ENCODE peak calls at places on chromosomes 11 and 22, in seven cellular contexts. One of them, this sample, is unnamed.

GRCh38 chr11:47560431-47560830 is 5.0 kb upstream of the PTPMT1 start:
- DNase-seq in AG04449: no peak
- DNase-seq in right cardiac atrium: no peak
- DNase-seq in astrocyte of the spinal cord: no peak
- DNase-seq in keratinocyte: no peak
- DNase-seq in tibial artery: no peak
- DNase-seq in SJSA1: no peak
- DNase-seq in this sample: no peak

GRCh38 chr11:93225642-93226041 is 27.9 kb upstream of the SLC36A4 start:
- DNase-seq in keratinocyte: no peak
- DNase-seq in astrocyte of the spinal cord: peak; percentile 39
- DNase-seq in right cardiac atrium: no peak
- DNase-seq in AG04449: no peak
- DNase-seq in SJSA1: no peak
- DNase-seq in tibial artery: no peak
- DNase-seq in this sample: no peak

GRCh38 chr11:131109256-131109655 is 193.0 kb upstream of the SNX19 start:
- DNase-seq in AG04449: peak; percentile 10
- DNase-seq in tibial artery: no peak
- DNase-seq in astrocyte of the spinal cord: no peak
- DNase-seq in SJSA1: peak; percentile 31
- DNase-seq in right cardiac atrium: no peak
- DNase-seq in keratinocyte: no peak
- DNase-seq in this sample: no peak

GRCh38 chr22:46612341-46612903 is 7.8 kb upstream of the GRAMD4 start:
- DNase-seq in right cardiac atrium: peak; percentile 43
- DNase-seq in astrocyte of the spinal cord: no peak
- DNase-seq in keratinocyte: no peak
- DNase-seq in AG04449: no peak
- DNase-seq in SJSA1: no peak
- DNase-seq in tibial artery: no peak
- DNase-seq in this sample: no peak

GRCh38 chr22:24083361-24083760 is 72.3 kb downstream of the CABIN1 start:
- DNase-seq in SJSA1: no peak
- DNase-seq in tibial artery: no peak
- DNase-seq in AG04449: no peak
- DNase-seq in astrocyte of the spinal cord: no peak
- DNase-seq in right cardiac atrium: no peak
- DNase-seq in keratinocyte: no peak
- DNase-seq in this sample: no peak

GRCh38 chr22:50545522-50546325 is at the start of gene KLHDC7B:
- DNase-seq in right cardiac atrium: no peak
- DNase-seq in SJSA1: no peak
- DNase-seq in astrocyte of the spinal cord: no peak
- DNase-seq in keratinocyte: no peak
- DNase-seq in AG04449: no peak
- DNase-seq in tibial artery: no peak
- DNase-seq in this sample: no peak

GRCh38 chr22:19902245-19902699 is 39.3 kb upstream of the COMT start:
- DNase-seq in keratinocyte: no peak
- DNase-seq in astrocyte of the spinal cord: no peak
- DNase-seq in tibial artery: no peak
- DNase-seq in right cardiac atrium: peak; percentile 24
- DNase-seq in SJSA1: no peak
- DNase-seq in AG04449: no peak
- DNase-seq in this sample: no peak

GRCh38 chr11:7060828-7061227 is 28.0 kb upstream of the RBMXL2 start:
- DNase-seq in tibial artery: no peak
- DNase-seq in SJSA1: no peak
- DNase-seq in astrocyte of the spinal cord: peak; percentile 40
- DNase-seq in keratinocyte: no peak
- DNase-seq in right cardiac atrium: no peak
- DNase-seq in AG04449: peak; percentile 9
- DNase-seq in this sample: peak; percentile 18

GRCh38 chr11:117010808-117011540 is 87.3 kb downstream of the SIK3 start:
- DNase-seq in tibial artery: no peak
- DNase-seq in right cardiac atrium: no peak
- DNase-seq in astrocyte of the spinal cord: peak; percentile 91
- DNase-seq in keratinocyte: peak; percentile 74
- DNase-seq in SJSA1: peak; percentile 81
- DNase-seq in AG04449: peak; percentile 89
- DNase-seq in this sample: no peak

GRCh38 chr11:79198898-79199250 is 242.0 kb downstream of the TENM4 start:
- DNase-seq in AG04449: no peak
- DNase-seq in tibial artery: no peak
- DNase-seq in keratinocyte: no peak
- DNase-seq in SJSA1: no peak
- DNase-seq in right cardiac atrium: no peak
- DNase-seq in astrocyte of the spinal cord: peak; percentile 43
- DNase-seq in this sample: no peak

GRCh38 chr11:130209944-130210854 is 50.6 kb downstream of the ST14 start:
- DNase-seq in astrocyte of the spinal cord: no peak
- DNase-seq in tibial artery: peak; percentile 32
- DNase-seq in SJSA1: no peak
- DNase-seq in keratinocyte: no peak
- DNase-seq in right cardiac atrium: no peak
- DNase-seq in AG04449: no peak
- DNase-seq in this sample: no peak

GRCh38 chr22:35648066-35649025 is at the start of gene APOL6:
- DNase-seq in AG04449: no peak
- DNase-seq in keratinocyte: no peak
- DNase-seq in SJSA1: peak; percentile 84
- DNase-seq in astrocyte of the spinal cord: peak; percentile 70
- DNase-seq in tibial artery: no peak
- DNase-seq in right cardiac atrium: peak; percentile 53
- DNase-seq in this sample: no peak

GRCh38 chr11:123700774-123701173 is 40.7 kb downstream of the ZNF202 start:
- DNase-seq in AG04449: no peak
- DNase-seq in keratinocyte: no peak
- DNase-seq in SJSA1: no peak
- DNase-seq in right cardiac atrium: no peak
- DNase-seq in tibial artery: no peak
- DNase-seq in astrocyte of the spinal cord: no peak
- DNase-seq in this sample: no peak

GRCh38 chr11:14266622-14267021 is 92.4 kb downstream of the RRAS2 start:
- DNase-seq in right cardiac atrium: no peak
- DNase-seq in AG04449: no peak
- DNase-seq in astrocyte of the spinal cord: no peak
- DNase-seq in tibial artery: no peak
- DNase-seq in SJSA1: no peak
- DNase-seq in keratinocyte: no peak
- DNase-seq in this sample: no peak

GRCh38 chr11:112841719-112842118 is 119.5 kb upstream of the NCAM1 start:
- DNase-seq in SJSA1: no peak
- DNase-seq in AG04449: no peak
- DNase-seq in astrocyte of the spinal cord: no peak
- DNase-seq in keratinocyte: no peak
- DNase-seq in tibial artery: no peak
- DNase-seq in right cardiac atrium: no peak
- DNase-seq in this sample: no peak

GRCh38 chr22:19979712-19980493 is 36.7 kb downstream of the ARVCF start:
- DNase-seq in SJSA1: no peak
- DNase-seq in astrocyte of the spinal cord: no peak
- DNase-seq in keratinocyte: no peak
- DNase-seq in AG04449: no peak
- DNase-seq in right cardiac atrium: peak; percentile 42
- DNase-seq in tibial artery: no peak
- DNase-seq in this sample: no peak

GRCh38 chr11:17922474-17922788 is 90.4 kb downstream of the SERGEF start:
- DNase-seq in AG04449: no peak
- DNase-seq in astrocyte of the spinal cord: no peak
- DNase-seq in SJSA1: no peak
- DNase-seq in tibial artery: no peak
- DNase-seq in right cardiac atrium: no peak
- DNase-seq in keratinocyte: no peak
- DNase-seq in this sample: no peak

GRCh38 chr11:13277719-13278619 is at the start of gene BMAL1:
- DNase-seq in right cardiac atrium: peak; percentile 85
- DNase-seq in AG04449: no peak
- DNase-seq in keratinocyte: no peak
- DNase-seq in SJSA1: peak; percentile 58
- DNase-seq in tibial artery: peak; percentile 85
- DNase-seq in astrocyte of the spinal cord: peak; percentile 10
- DNase-seq in this sample: no peak

GRCh38 chr11:77471520-77472234 is 2.2 kb downstream of the PAK1 start:
- DNase-seq in right cardiac atrium: no peak
- DNase-seq in tibial artery: no peak
- DNase-seq in keratinocyte: no peak
- DNase-seq in AG04449: no peak
- DNase-seq in astrocyte of the spinal cord: no peak
- DNase-seq in SJSA1: no peak
- DNase-seq in this sample: no peak

GRCh38 chr22:23856721-23857605 is 712 bp upstream of the SLC2A11 start:
- DNase-seq in AG04449: no peak
- DNase-seq in right cardiac atrium: peak; percentile 74
- DNase-seq in SJSA1: no peak
- DNase-seq in tibial artery: no peak
- DNase-seq in keratinocyte: no peak
- DNase-seq in astrocyte of the spinal cord: peak; percentile 24
- DNase-seq in this sample: no peak

GRCh38 chr22:17969732-17970131 is 54.6 kb downstream of the MICAL3 start:
- DNase-seq in SJSA1: peak; percentile 48
- DNase-seq in right cardiac atrium: peak; percentile 61
- DNase-seq in AG04449: peak; percentile 96
- DNase-seq in keratinocyte: no peak
- DNase-seq in tibial artery: no peak
- DNase-seq in astrocyte of the spinal cord: peak; percentile 91
- DNase-seq in this sample: no peak

GRCh38 chr11:91163619-91164451 is 941.0 kb upstream of the CHORDC1 start:
- DNase-seq in tibial artery: no peak
- DNase-seq in astrocyte of the spinal cord: peak; percentile 73
- DNase-seq in right cardiac atrium: no peak
- DNase-seq in SJSA1: no peak
- DNase-seq in AG04449: peak; percentile 16
- DNase-seq in keratinocyte: peak; percentile 32
- DNase-seq in this sample: peak; percentile 65

GRCh38 chr11:115422013-115422697 is 82.1 kb downstream of the CADM1 start:
- DNase-seq in astrocyte of the spinal cord: no peak
- DNase-seq in tibial artery: no peak
- DNase-seq in SJSA1: no peak
- DNase-seq in keratinocyte: no peak
- DNase-seq in AG04449: no peak
- DNase-seq in right cardiac atrium: no peak
- DNase-seq in this sample: no peak

GRCh38 chr11:75924966-75925784 is 110.2 kb downstream of the UVRAG start:
- DNase-seq in right cardiac atrium: peak; percentile 72
- DNase-seq in tibial artery: no peak
- DNase-seq in keratinocyte: no peak
- DNase-seq in AG04449: no peak
- DNase-seq in astrocyte of the spinal cord: peak; percentile 41
- DNase-seq in SJSA1: no peak
- DNase-seq in this sample: no peak

GRCh38 chr11:3177931-3178330 is 12.8 kb upstream of the OSBPL5 start:
- DNase-seq in tibial artery: no peak
- DNase-seq in AG04449: no peak
- DNase-seq in SJSA1: no peak
- DNase-seq in right cardiac atrium: no peak
- DNase-seq in keratinocyte: no peak
- DNase-seq in astrocyte of the spinal cord: peak; percentile 22
- DNase-seq in this sample: no peak

GRCh38 chr11:2536440-2536989 is 91.7 kb downstream of the KCNQ1 start:
- DNase-seq in SJSA1: no peak
- DNase-seq in tibial artery: peak; percentile 46
- DNase-seq in astrocyte of the spinal cord: no peak
- DNase-seq in right cardiac atrium: peak; percentile 30
- DNase-seq in keratinocyte: no peak
- DNase-seq in AG04449: no peak
- DNase-seq in this sample: no peak

GRCh38 chr11:128697645-128698174 is 3.8 kb downstream of the FLI1 start:
- DNase-seq in tibial artery: no peak
- DNase-seq in keratinocyte: no peak
- DNase-seq in AG04449: no peak
- DNase-seq in SJSA1: no peak
- DNase-seq in astrocyte of the spinal cord: no peak
- DNase-seq in right cardiac atrium: no peak
- DNase-seq in this sample: no peak

GRCh38 chr22:31308181-31308580 is 15.9 kb upstream of the PIK3IP1 start:
- DNase-seq in SJSA1: no peak
- DNase-seq in astrocyte of the spinal cord: no peak
- DNase-seq in keratinocyte: no peak
- DNase-seq in AG04449: no peak
- DNase-seq in tibial artery: no peak
- DNase-seq in right cardiac atrium: no peak
- DNase-seq in this sample: no peak
- H3K4me3 ChIP-seq in SJSA1: no peak overlapping the region
- H3K4me3 ChIP-seq in astrocyte of the spinal cord: no peak overlapping the region
- H3K4me3 ChIP-seq in keratinocyte: no peak overlapping the region
- H3K4me3 ChIP-seq in AG04449: no peak overlapping the region
- H3K4me3 ChIP-seq in tibial artery: no peak overlapping the region
- H3K4me3 ChIP-seq in right cardiac atrium: no peak overlapping the region
- H3K4me3 ChIP-seq in this sample: no peak overlapping the region

DNA sequence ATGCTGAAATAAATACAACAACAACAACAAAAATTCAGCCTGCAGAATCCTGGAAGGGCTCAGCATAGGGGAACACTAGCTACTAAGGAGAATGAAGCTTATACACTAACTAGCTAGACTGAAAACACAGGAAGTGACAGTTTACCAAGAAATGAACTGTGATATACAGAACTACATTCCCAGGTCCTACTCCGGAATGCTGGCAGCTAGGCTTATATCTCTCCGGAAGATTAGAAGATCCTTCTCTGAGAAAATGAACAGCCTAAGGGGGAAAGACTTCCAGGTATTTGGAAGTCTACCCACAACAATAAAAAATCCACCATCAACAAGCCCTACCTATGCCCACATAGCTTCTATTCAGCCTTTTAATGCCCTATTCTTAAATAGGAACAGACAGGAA is 31.0 kb downstream of the CCDC34 start:
- DNase-seq in keratinocyte: no peak
- DNase-seq in SJSA1: peak; percentile 63
- DNase-seq in right cardiac atrium: no peak
- DNase-seq in tibial artery: no peak
- DNase-seq in AG04449: no peak
- DNase-seq in astrocyte of the spinal cord: no peak
- DNase-seq in this sample: no peak
- H3K4me3 ChIP-seq in keratinocyte: no peak overlapping the region
- H3K4me3 ChIP-seq in SJSA1: no peak overlapping the region
- H3K4me3 ChIP-seq in right cardiac atrium: no peak overlapping the region
- H3K4me3 ChIP-seq in tibial artery: no peak overlapping the region
- H3K4me3 ChIP-seq in AG04449: no peak overlapping the region
- H3K4me3 ChIP-seq in astrocyte of the spinal cord: no peak overlapping the region
- H3K4me3 ChIP-seq in this sample: no peak overlapping the region

GRCh38 chr11:96246718-96247540 is 96.1 kb downstream of the MAML2 start:
- DNase-seq in keratinocyte: no peak
- DNase-seq in tibial artery: no peak
- DNase-seq in right cardiac atrium: no peak
- DNase-seq in AG04449: no peak
- DNase-seq in SJSA1: peak; percentile 66
- DNase-seq in astrocyte of the spinal cord: peak; percentile 84
- DNase-seq in this sample: no peak
- H3K4me3 ChIP-seq in keratinocyte: no peak overlapping the region
- H3K4me3 ChIP-seq in tibial artery: no peak overlapping the region
- H3K4me3 ChIP-seq in right cardiac atrium: no peak overlapping the region
- H3K4me3 ChIP-seq in AG04449: no peak overlapping the region
- H3K4me3 ChIP-seq in SJSA1: no peak overlapping the region
- H3K4me3 ChIP-seq in astrocyte of the spinal cord: no peak overlapping the region
- H3K4me3 ChIP-seq in this sample: no peak overlapping the region

DNA sequence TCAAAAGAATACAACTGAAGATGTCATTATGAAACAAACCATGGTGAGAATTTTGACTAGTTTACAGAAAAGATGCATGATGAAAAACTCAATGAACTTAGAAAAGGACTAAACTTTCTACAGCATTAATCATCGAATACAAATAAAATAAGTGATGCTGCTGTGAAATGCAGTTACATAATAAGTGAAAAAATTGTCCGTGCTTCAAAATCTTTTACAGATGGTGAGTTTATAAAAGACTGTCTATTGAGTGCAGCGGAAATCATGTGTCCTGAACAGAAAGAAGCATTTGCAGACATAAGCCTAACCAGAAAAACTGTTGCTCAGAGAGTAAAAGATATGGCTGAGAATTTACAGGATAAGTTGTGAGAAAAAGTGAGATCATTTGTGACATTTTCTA is 33.8 kb downstream of the NEAT1 start:
- DNase-seq in right cardiac atrium: no peak
- DNase-seq in SJSA1: no peak
- DNase-seq in tibial artery: no peak
- DNase-seq in AG04449: no peak
- DNase-seq in keratinocyte: no peak
- DNase-seq in astrocyte of the spinal cord: no peak
- DNase-seq in this sample: no peak
- H3K4me3 ChIP-seq in right cardiac atrium: no peak overlapping the region
- H3K4me3 ChIP-seq in SJSA1: no peak overlapping the region
- H3K4me3 ChIP-seq in tibial artery: no peak overlapping the region
- H3K4me3 ChIP-seq in AG04449: no peak overlapping the region
- H3K4me3 ChIP-seq in keratinocyte: no peak overlapping the region
- H3K4me3 ChIP-seq in astrocyte of the spinal cord: no peak overlapping the region
- H3K4me3 ChIP-seq in this sample: no peak overlapping the region

This sample was measured in kidney epithelial cell.